ENCODE peak calls at places on chromosomes 7 and 10, in eight cellular contexts. N, G, E, W, I, R, T and A are unnamed samples.

GRCh38 chr10:17200885-17201164 is 647 bp downstream of the TRDMT1 start:
- DNase-seq in N (peak), G (peak), E (peak), W (no peak), I (no peak), R (peak), T (peak), A (peak)

GRCh38 chr10:119479048-119479394 is 63.5 kb downstream of the RGS10 start:
- DNase-seq in N (no peak), G (no peak), E (no peak), W (no peak), I (no peak), R (no peak), T (peak), A (no peak)

GRCh38 chr7:67006966-67007365 is 10.3 kb downstream of the TYW1 start:
- DNase-seq in N (no peak), G (no peak), E (no peak), W (no peak), I (no peak), R (no peak), T (no peak), A (no peak)

GRCh38 chr7:113113912-113114311 is 4.4 kb downstream of the SMIM30 start:
- DNase-seq in N (no peak), G (no peak), E (no peak), W (no peak), I (peak), R (no peak), T (peak), A (peak)

GRCh38 chr7:84394219-84394618 is 199.6 kb upstream of the SEMA3A start:
- DNase-seq in N (no peak), G (no peak), E (no peak), W (no peak), I (no peak), R (no peak), T (no peak), A (no peak)

GRCh38 chr10:50542871-50543270 is 80.9 kb downstream of the SGMS1 start:
- DNase-seq in N (no peak), G (no peak), E (no peak), W (no peak), I (no peak), R (no peak), T (no peak), A (no peak)

GRCh38 chr10:7314068-7314646 is 96.7 kb downstream of the SFMBT2 start:
- DNase-seq in N (no peak), G (no peak), E (no peak), W (no peak), I (no peak), R (no peak), T (no peak), A (no peak)

GRCh38 chr7:22597845-22598244 is 97.9 kb upstream of the STEAP1B start:
- DNase-seq in N (no peak), G (no peak), E (no peak), W (no peak), I (no peak), R (no peak), T (peak), A (no peak)

GRCh38 chr10:133044502-133044901 is 43.2 kb upstream of the ADGRA1 start:
- DNase-seq in N (no peak), G (no peak), E (peak), W (no peak), I (no peak), R (no peak), T (peak), A (no peak)

GRCh38 chr7:101725911-101726310 is 91.5 kb upstream of the CUX1 start:
- DNase-seq in N (no peak), G (no peak), E (no peak), W (no peak), I (no peak), R (no peak), T (peak), A (no peak)

GRCh38 chr7:70006411-70006920 is 408.2 kb downstream of the AUTS2 start:
- DNase-seq in N (no peak), G (no peak), E (no peak), W (no peak), I (peak), R (no peak), T (no peak), A (no peak)

GRCh38 chr7:77459311-77459726 is 43.2 kb upstream of the GSAP start:
- DNase-seq in N (no peak), G (peak), E (no peak), W (no peak), I (no peak), R (no peak), T (no peak), A (peak)

GRCh38 chr7:39527951-39528350 is 38.3 kb upstream of the YAE1 start:
- DNase-seq in N (no peak), G (no peak), E (no peak), W (no peak), I (no peak), R (no peak), T (peak), A (no peak)

GRCh38 chr10:69696073-69696731 is 66.2 kb downstream of the FAM241B start:
- DNase-seq in N (no peak), G (no peak), E (peak), W (peak), I (peak), R (no peak), T (peak), A (peak)

GRCh38 chr10:34539533-34540315 is 275.4 kb downstream of the PARD3 start:
- DNase-seq in N (no peak), G (no peak), E (peak), W (peak), I (no peak), R (no peak), T (no peak), A (no peak)

GRCh38 chr10:11012880-11013279 is 4.8 kb upstream of the CELF2 start:
- DNase-seq in N (no peak), G (no peak), E (no peak), W (no peak), I (peak), R (no peak), T (no peak), A (no peak)

GRCh38 chr7:44977304-44977858 is 1.4 kb downstream of the MYO1G start:
- DNase-seq in N (no peak), G (no peak), E (no peak), W (no peak), I (no peak), R (peak), T (no peak), A (no peak)

GRCh38 chr10:111999915-112000302 is 183.7 kb downstream of the GPAM start:
- DNase-seq in N (no peak), G (no peak), E (no peak), W (no peak), I (no peak), R (no peak), T (no peak), A (no peak)

GRCh38 chr10:4902571-4903011 is 60.6 kb upstream of the AKR1C1 start:
- DNase-seq in N (no peak), G (no peak), E (no peak), W (peak), I (no peak), R (no peak), T (peak), A (no peak)

GRCh38 chr7:142873281-142873784 is 12.2 kb downstream of the TRPV6 start:
- DNase-seq in N (no peak), G (no peak), E (no peak), W (no peak), I (peak), R (no peak), T (no peak), A (peak)

GRCh38 chr7:3259711-3260424 is 41.2 kb upstream of the SDK1 start:
- DNase-seq in N (no peak), G (no peak), E (no peak), W (no peak), I (no peak), R (no peak), T (peak), A (no peak)

GRCh38 chr7:44278451-44279161 is 46.8 kb downstream of the CAMK2B start:
- DNase-seq in N (no peak), G (no peak), E (no peak), W (no peak), I (no peak), R (no peak), T (no peak), A (no peak)

GRCh38 chr10:102120987-102121738 is 995 bp upstream of the LDB1 start:
- DNase-seq in N (peak), G (no peak), E (peak), W (peak), I (peak), R (no peak), T (peak), A (no peak)

GRCh38 chr10:103478671-103479070 is 369 bp downstream of the CALHM3 start:
- DNase-seq in N (no peak), G (no peak), E (no peak), W (no peak), I (no peak), R (no peak), T (no peak), A (no peak)

GRCh38 chr7:135274495-135275268 is 41.0 kb downstream of the STRA8 start:
- DNase-seq in N (peak), G (peak), E (peak), W (peak), I (peak), R (peak), T (peak), A (peak)

GRCh38 chr10:89245802-89246201 is 5.8 kb downstream of the LIPA start:
- DNase-seq in N (no peak), G (no peak), E (no peak), W (no peak), I (no peak), R (no peak), T (no peak), A (no peak)

GRCh38 chr10:103983367-103983911 is 16.5 kb downstream of the SLK start:
- DNase-seq in N (no peak), G (no peak), E (no peak), W (no peak), I (peak), R (no peak), T (peak), A (no peak)

GRCh38 chr10:95214793-95215192 is 20.8 kb downstream of the ACSM6 start:
- DNase-seq in N (no peak), G (no peak), E (no peak), W (no peak), I (peak), R (no peak), T (peak), A (no peak)

GRCh38 chr7:153402721-153403541 is 643.4 kb downstream of the ACTR3B start:
- DNase-seq in N (no peak), G (no peak), E (no peak), W (no peak), I (no peak), R (no peak), T (no peak), A (no peak)

GRCh38 chr7:94972296-94972695 is 64.9 kb downstream of the PPP1R9A start:
- DNase-seq in N (no peak), G (no peak), E (no peak), W (no peak), I (no peak), R (no peak), T (peak), A (no peak)

GRCh38 chr10:11160982-11161554 is 143.4 kb downstream of the CELF2 start:
- DNase-seq in N (no peak), G (no peak), E (no peak), W (no peak), I (no peak), R (no peak), T (no peak), A (no peak)

GRCh38 chr10:132707121-132707775 is 78.7 kb downstream of the NKX6-2 start:
- DNase-seq in N (no peak), G (no peak), E (no peak), W (no peak), I (no peak), R (no peak), T (no peak), A (peak)

GRCh38 chr10:1043532-1043995 is 5.4 kb downstream of the IDI1 start:
- DNase-seq in N (peak), G (no peak), E (peak), W (no peak), I (peak), R (no peak), T (no peak), A (no peak)

GRCh38 chr10:132392811-132393694 is 3.9 kb upstream of the PWWP2B start:
- DNase-seq in N (no peak), G (no peak), E (no peak), W (no peak), I (no peak), R (no peak), T (peak), A (no peak)

GRCh38 chr10:13528875-13529713 is at the start of gene BEND7:
- DNase-seq in N (no peak), G (peak), E (peak), W (no peak), I (peak), R (no peak), T (no peak), A (no peak)

GRCh38 chr10:58625070-58625469 is 112.4 kb downstream of the BICC1 start:
- DNase-seq in N (no peak), G (no peak), E (no peak), W (peak), I (no peak), R (no peak), T (peak), A (no peak)

GRCh38 chr7:151808296-151809155 is 68.4 kb downstream of the PRKAG2 start:
- DNase-seq in N (peak), G (no peak), E (no peak), W (no peak), I (no peak), R (no peak), T (peak), A (peak)